ENCODE peak calls at places on chromosomes 5 and 9, in four cellular contexts. K, Z, Y and V are unnamed samples.

GRCh38 chr9:86282077-86282978 is at the start of gene ISCA1:
- DNase-seq in K (peak; percentile 90), Z (peak; percentile 99), Y (peak; percentile 99), V (peak; percentile 98)

GRCh38 chr5:31232273-31232888 is 38.9 kb downstream of the CDH6 start:
- DNase-seq in K (peak; percentile 24), Z (peak; percentile 63), Y (peak; percentile 79), V (peak; percentile 90)

GRCh38 chr5:82106806-82107205 is 135.0 kb downstream of the ATG10 start:
- DNase-seq in K (no peak), Z (no peak), Y (no peak), V (peak; percentile 49)

GRCh38 chr5:127938746-127939145 is 144.8 kb upstream of the SLC12A2 start:
- DNase-seq in K (no peak), Z (no peak), Y (no peak), V (no peak)

GRCh38 chr5:56384186-56384585 is 151.1 kb upstream of the ANKRD55 start:
- DNase-seq in K (no peak), Z (no peak), Y (no peak), V (no peak)

GRCh38 chr5:167171056-167171455 is 1120.4 kb upstream of the WWC1 start:
- DNase-seq in K (no peak), Z (no peak), Y (no peak), V (no peak)

GRCh38 chr5:128965011-128965637 is at the start of gene SLC27A6:
- DNase-seq in K (peak; percentile 14), Z (peak; percentile 87), Y (peak; percentile 74), V (peak; percentile 4)

GRCh38 chr5:32651089-32651488 is 60.0 kb upstream of the NPR3 start:
- DNase-seq in K (no peak), Z (no peak), Y (no peak), V (no peak)

GRCh38 chr5:133405275-133406034 is 206.9 kb downstream of the FSTL4 start:
- DNase-seq in K (no peak), Z (peak; percentile 26), Y (no peak), V (no peak)

GRCh38 chr5:68252678-68253520 is 37.3 kb downstream of the PIK3R1 start:
- DNase-seq in K (peak; percentile 59), Z (peak; percentile 84), Y (peak; percentile 85), V (peak; percentile 84)

GRCh38 chr5:56763711-56764466 is 51.5 kb upstream of the MAP3K1 start:
- DNase-seq in K (peak; percentile 58), Z (no peak), Y (no peak), V (peak; percentile 59)

GRCh38 chr5:159518361-159518760 is 188.1 kb upstream of the IL12B start:
- DNase-seq in K (no peak), Z (no peak), Y (no peak), V (peak; percentile 61)

GRCh38 chr5:163705983-163706771 is 200.8 kb downstream of the MAT2B start:
- DNase-seq in K (no peak), Z (no peak), Y (no peak), V (peak; percentile 7)

GRCh38 chr9:81621785-81622243 is 67.5 kb downstream of the TLE1 start:
- DNase-seq in K (no peak), Z (peak; percentile 79), Y (peak; percentile 95), V (no peak)

GRCh38 chr9:28073278-28073677 is 500.0 kb upstream of the C9orf72 start:
- DNase-seq in K (peak; percentile 32), Z (peak; percentile 69), Y (peak; percentile 75), V (peak; percentile 54)

GRCh38 chr9:2526071-2526862 is 95.3 kb upstream of the VLDLR start:
- DNase-seq in K (no peak), Z (no peak), Y (no peak), V (peak; percentile 40)

GRCh38 chr5:86979801-86980510 is 287.7 kb upstream of the RASA1 start:
- DNase-seq in K (peak; percentile 59), Z (no peak), Y (no peak), V (peak; percentile 53)

GRCh38 chr9:137479892-137480685 is 21.0 kb upstream of the NSMF start:
- DNase-seq in K (no peak), Z (no peak), Y (no peak), V (no peak)

GRCh38 chr9:98373622-98374021 is 118.2 kb upstream of the TBC1D2 start:
- DNase-seq in K (no peak), Z (no peak), Y (no peak), V (no peak)

GRCh38 chr9:126883636-126884035 is 23.2 kb downstream of the ZBTB34 start:
- DNase-seq in K (no peak), Z (peak; percentile 61), Y (peak; percentile 75), V (no peak)

GRCh38 chr9:72856985-72857631 is 95.7 kb downstream of the ALDH1A1 start:
- DNase-seq in K (peak; percentile 49), Z (peak; percentile 63), Y (peak; percentile 46), V (peak; percentile 88)

GRCh38 chr9:20351715-20352114 is 270.6 kb downstream of the MLLT3 start:
- DNase-seq in K (no peak), Z (no peak), Y (no peak), V (no peak)

GRCh38 chr5:97192580-97193421 is 9.8 kb upstream of the RIOK2 start:
- DNase-seq in K (peak; percentile 84), Z (peak; percentile 62), Y (no peak), V (no peak)

GRCh38 chr5:117701067-117701466 is 1126.4 kb upstream of the SEMA6A start:
- DNase-seq in K (no peak), Z (no peak), Y (no peak), V (peak; percentile 7)

GRCh38 chr9:121222524-121223171 is 21.0 kb upstream of the RAB14 start:
- DNase-seq in K (peak; percentile 30), Z (no peak), Y (peak; percentile 58), V (peak; percentile 89)

GRCh38 chr5:31049933-31050704 is 143.4 kb upstream of the CDH6 start:
- DNase-seq in K (no peak), Z (no peak), Y (peak; percentile 65), V (peak; percentile 18)

GRCh38 chr9:272251-273213 is 57.9 kb downstream of the DOCK8 start:
- DNase-seq in K (no peak), Z (no peak), Y (no peak), V (no peak)

GRCh38 chr5:135373747-135374515 is 25.1 kb downstream of the MACROH2A1 start:
- DNase-seq in K (no peak), Z (no peak), Y (no peak), V (peak; percentile 45)

GRCh38 chr9:29968831-29969230 is 2395.6 kb upstream of the C9orf72 start:
- DNase-seq in K (no peak), Z (no peak), Y (no peak), V (no peak)

GRCh38 chr5:82352146-82352791 is 74.1 kb upstream of the RPS23 start:
- DNase-seq in K (no peak), Z (no peak), Y (no peak), V (no peak)

GRCh38 chr5:120923026-120923425 is 458.9 kb downstream of the PRR16 start:
- DNase-seq in K (no peak), Z (no peak), Y (no peak), V (no peak)

GRCh38 chr5:164076571-164076970 is 571.2 kb downstream of the MAT2B start:
- DNase-seq in K (no peak), Z (no peak), Y (no peak), V (no peak)

GRCh38 chr5:1765141-1765879 is 34.3 kb downstream of the MRPL36 start:
- DNase-seq in K (no peak), Z (peak; percentile 15), Y (no peak), V (no peak)

GRCh38 chr5:107542428-107542827 is 128.3 kb downstream of the EFNA5 start:
- DNase-seq in K (peak; percentile 90), Z (no peak), Y (no peak), V (peak; percentile 83)

GRCh38 chr9:1100945-1101344 is 50.8 kb downstream of the DMRT2 start:
- DNase-seq in K (peak; percentile 9), Z (peak; percentile 66), Y (no peak), V (peak; percentile 13)

GRCh38 chr9:115593587-115594091 is 475.7 kb upstream of the TNC start:
- DNase-seq in K (peak; percentile 47), Z (peak; percentile 63), Y (peak; percentile 61), V (peak; percentile 86)

GRCh38 chr9:68777070-68777763 is 72.2 kb downstream of the PIP5K1B start:
- DNase-seq in K (no peak), Z (no peak), Y (no peak), V (no peak)

DNA sequence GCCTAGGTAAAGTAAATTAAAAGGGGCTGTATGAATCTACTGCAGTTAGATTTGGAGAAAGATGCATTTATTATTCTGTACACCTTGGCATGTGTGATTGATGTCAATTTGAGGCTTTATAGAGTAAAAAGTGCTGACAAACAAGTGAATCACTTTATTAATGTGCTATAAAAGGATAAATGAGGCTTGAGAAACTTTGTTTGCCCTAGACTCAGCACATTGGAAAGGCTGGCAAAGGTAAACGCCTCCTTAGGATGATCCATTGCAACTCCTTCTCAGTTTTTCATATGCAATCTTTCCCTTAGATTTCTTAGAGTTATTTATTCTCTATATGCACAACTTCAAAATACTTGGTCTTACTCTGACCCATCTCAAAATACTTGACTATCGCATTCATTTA is 369.0 kb downstream of the HINT1 start:
- DNase-seq in K (peak; percentile 27), Z (no peak), Y (no peak), V (no peak)
- H3K4me3 ChIP-seq in K (no peak overlapping the region), Z (no peak overlapping the region), Y (no peak overlapping the region), V (no peak overlapping the region)

GRCh38 chr5:39140558-39141168 is 66.5 kb upstream of the RICTOR start:
- DNase-seq in K (no peak), Z (no peak), Y (no peak), V (no peak)

GRCh38 chr5:39138182-39138487 is 63.9 kb upstream of the RICTOR start:
- DNase-seq in K (peak; percentile 53), Z (no peak), Y (no peak), V (no peak)

GRCh38 chr5:39132792-39133191 is 58.6 kb upstream of the RICTOR start:
- DNase-seq in K (no peak), Z (no peak), Y (no peak), V (no peak)

GRCh38 chr5:39138892-39139291 is 64.7 kb upstream of the RICTOR start:
- DNase-seq in K (peak; percentile 85), Z (no peak), Y (no peak), V (peak; percentile 80)

GRCh38 chr5:39137391-39138181 is 63.4 kb upstream of the RICTOR start:
- DNase-seq in K (no peak), Z (no peak), Y (peak; percentile 26), V (no peak)
- H3K9ac ChIP-seq in K (no peak overlapping the region), Z (no peak overlapping the region), Y (no peak overlapping the region), V (no peak overlapping the region)

DNA sequence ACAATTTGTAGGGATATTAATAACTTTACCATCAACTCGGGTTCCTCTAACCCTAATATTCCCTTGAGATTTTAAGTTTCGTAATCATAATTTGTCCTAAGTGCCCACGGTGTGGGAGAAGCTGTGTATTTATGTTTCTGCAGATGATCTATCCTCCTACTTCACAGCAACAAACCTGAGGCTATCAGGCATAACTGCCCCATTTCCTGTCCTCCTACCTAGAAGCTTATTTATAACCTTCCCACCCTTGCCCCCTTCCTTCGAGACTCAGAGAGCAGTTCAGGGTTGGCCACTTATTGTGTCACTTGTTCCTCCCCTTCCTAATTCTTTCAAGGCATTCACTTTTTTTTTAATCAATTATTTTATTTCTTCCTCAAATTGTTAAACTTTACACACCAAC is 29.6 kb upstream of the LCP2 start:
- DNase-seq in K (no peak), Z (no peak), Y (no peak), V (no peak)
- H3K4me3 ChIP-seq in K (no peak overlapping the region), Z (no peak overlapping the region), Y (no peak overlapping the region), V (no peak overlapping the region)

GRCh38 chr5:124593952-124594351 is 152.5 kb downstream of the ZNF608 start:
- DNase-seq in K (no peak), Z (no peak), Y (no peak), V (no peak)
- H3K9ac ChIP-seq in K (no peak overlapping the region), Z (no peak overlapping the region), Y (no peak overlapping the region), V (no peak overlapping the region)